ENCODE peak calls at places on chromosomes 7 and 10, in nine cellular contexts. D, A, H, Z, U, W, P, X and K are unnamed samples.

GRCh38 chr7:82559203-82559805 is 115.7 kb upstream of the CACNA2D1 start:
- DNase-seq in D (peak), A (no peak), H (no peak), Z (no peak), U (no peak), W (no peak), P (peak), X (no peak), K (no peak)

GRCh38 chr7:106840342-106840741 is 24.7 kb upstream of the PIK3CG start:
- DNase-seq in D (no peak), A (peak), H (peak), Z (no peak), U (no peak), W (no peak), P (peak), X (peak), K (no peak)

GRCh38 chr7:40986351-40986873 is 716.5 kb downstream of the INHBA start:
- DNase-seq in D (no peak), A (peak), H (peak), Z (no peak), U (no peak), W (no peak), P (no peak), X (peak), K (no peak)

GRCh38 chr10:57785068-57785467 is 482.6 kb downstream of the IPMK start:
- DNase-seq in D (no peak), A (no peak), H (no peak), Z (no peak), U (no peak), W (no peak), P (no peak), X (no peak), K (no peak)

GRCh38 chr7:102410918-102411317 is 14.8 kb downstream of the PRKRIP1 start:
- DNase-seq in D (no peak), A (no peak), H (no peak), Z (no peak), U (no peak), W (no peak), P (no peak), X (no peak), K (no peak)

GRCh38 chr7:45708046-45708950 is 134.1 kb downstream of the ADCY1 start:
- DNase-seq in D (no peak), A (no peak), H (no peak), Z (no peak), U (no peak), W (no peak), P (no peak), X (no peak), K (no peak)

GRCh38 chr7:135204876-135205275 is 6.5 kb downstream of the WDR91 start:
- DNase-seq in D (no peak), A (no peak), H (no peak), Z (no peak), U (no peak), W (no peak), P (no peak), X (no peak), K (no peak)

GRCh38 chr7:118057404-118057803 is 126.6 kb upstream of the LSM8 start:
- DNase-seq in D (no peak), A (no peak), H (peak), Z (no peak), U (no peak), W (no peak), P (no peak), X (no peak), K (no peak)

GRCh38 chr7:7323921-7324320 is 141.6 kb downstream of the C1GALT1 start:
- DNase-seq in D (no peak), A (no peak), H (no peak), Z (no peak), U (no peak), W (no peak), P (no peak), X (no peak), K (no peak)

GRCh38 chr7:81402227-81402626 is 367.6 kb downstream of the HGF start:
- DNase-seq in D (no peak), A (no peak), H (peak), Z (no peak), U (no peak), W (no peak), P (no peak), X (no peak), K (no peak)

GRCh38 chr7:2567663-2568238 is 9.0 kb downstream of the IQCE start:
- DNase-seq in D (no peak), A (peak), H (no peak), Z (no peak), U (no peak), W (no peak), P (peak), X (no peak), K (no peak)